ENCODE peak calls at places on chromosomes 16 and 17, in ten cellular contexts. I is lower lobe of right lung; F is cardiac fibroblast; E is CD8-positive, alpha-beta memory T cell; Q is CD8-positive, alpha-beta T cell; Y is naive thymus-derived CD4-positive, alpha-beta T cell; T is spleen; U is IMR-90; P is left ventricle myocardium inferior; W is foreskin fibroblast. R is an unnamed sample.

GRCh38 chr17:49898547-49899490 is 51.0 kb upstream of the TAC4 start:
- DNase-seq in T (no peak), P (no peak), F (peak; percentile 5), U (no peak), Y (no peak), W (no peak), I (no peak), E (no peak), Q (no peak), R (peak; percentile 92)

GRCh38 chr17:4232168-4232813 is 31.5 kb downstream of the ANKFY1 start:
- DNase-seq in Q (no peak), W (peak; percentile 85), T (no peak), F (peak; percentile 78), Y (peak; percentile 7), U (peak; percentile 74), I (no peak), E (no peak), P (no peak), R (no peak)

GRCh38 chr16:2233872-2234812 is 2.1 kb upstream of the DNASE1L2 start:
- DNase-seq in I (no peak), T (peak; percentile 61), P (no peak), W (no peak), U (no peak), Q (no peak), E (no peak), Y (no peak), F (no peak), R (peak; percentile 51)

GRCh38 chr17:34378664-34379101 is 15.7 kb upstream of the CCL1 start:
- DNase-seq in Y (no peak), E (no peak), U (no peak), T (no peak), I (peak; percentile 60), F (no peak), P (no peak), Q (no peak), W (no peak), R (no peak)

GRCh38 chr16:77599793-77600415 is 122.4 kb upstream of the NUDT7 start:
- DNase-seq in T (no peak), Q (no peak), Y (no peak), W (peak; percentile 51), E (no peak), I (no peak), F (peak; percentile 65), P (no peak), U (peak; percentile 47), R (no peak)

GRCh38 chr17:17090642-17091103 is 48.4 kb downstream of the MPRIP start:
- DNase-seq in I (no peak), W (no peak), P (no peak), U (no peak), E (no peak), F (no peak), T (no peak), Q (no peak), Y (no peak), R (no peak)

GRCh38 chr17:58574025-58574424 is 59.6 kb upstream of the MTMR4 start:
- DNase-seq in Q (no peak), E (no peak), T (no peak), P (no peak), U (no peak), Y (no peak), F (no peak), W (no peak), I (no peak), R (no peak)

GRCh38 chr16:66913711-66914110 is 5.0 kb downstream of the CDH16 start:
- DNase-seq in Y (no peak), E (no peak), F (no peak), U (no peak), P (no peak), Q (no peak), T (no peak), I (no peak), W (no peak), R (no peak)

GRCh38 chr16:48261569-48261968 is 14.2 kb upstream of the ABCC11 start:
- DNase-seq in T (no peak), P (no peak), W (no peak), E (no peak), Q (no peak), U (no peak), I (no peak), Y (no peak), F (no peak), R (no peak)

GRCh38 chr17:57486978-57487377 is 230.7 kb downstream of the MSI2 start:
- DNase-seq in T (no peak), F (no peak), I (no peak), Y (no peak), E (no peak), P (no peak), Q (no peak), W (no peak), U (no peak), R (no peak)

GRCh38 chr16:67846063-67846319 is 742 bp upstream of the NUTF2 start:
- DNase-seq in Y (no peak), W (no peak), E (no peak), F (no peak), P (no peak), U (no peak), Q (no peak), T (no peak), I (no peak), R (no peak)

GRCh38 chr17:77101521-77102410 is 39.0 kb upstream of the SEC14L1 start:
- DNase-seq in Y (no peak), Q (no peak), T (no peak), E (no peak), I (no peak), F (no peak), P (no peak), W (no peak), U (no peak), R (no peak)

DNA sequence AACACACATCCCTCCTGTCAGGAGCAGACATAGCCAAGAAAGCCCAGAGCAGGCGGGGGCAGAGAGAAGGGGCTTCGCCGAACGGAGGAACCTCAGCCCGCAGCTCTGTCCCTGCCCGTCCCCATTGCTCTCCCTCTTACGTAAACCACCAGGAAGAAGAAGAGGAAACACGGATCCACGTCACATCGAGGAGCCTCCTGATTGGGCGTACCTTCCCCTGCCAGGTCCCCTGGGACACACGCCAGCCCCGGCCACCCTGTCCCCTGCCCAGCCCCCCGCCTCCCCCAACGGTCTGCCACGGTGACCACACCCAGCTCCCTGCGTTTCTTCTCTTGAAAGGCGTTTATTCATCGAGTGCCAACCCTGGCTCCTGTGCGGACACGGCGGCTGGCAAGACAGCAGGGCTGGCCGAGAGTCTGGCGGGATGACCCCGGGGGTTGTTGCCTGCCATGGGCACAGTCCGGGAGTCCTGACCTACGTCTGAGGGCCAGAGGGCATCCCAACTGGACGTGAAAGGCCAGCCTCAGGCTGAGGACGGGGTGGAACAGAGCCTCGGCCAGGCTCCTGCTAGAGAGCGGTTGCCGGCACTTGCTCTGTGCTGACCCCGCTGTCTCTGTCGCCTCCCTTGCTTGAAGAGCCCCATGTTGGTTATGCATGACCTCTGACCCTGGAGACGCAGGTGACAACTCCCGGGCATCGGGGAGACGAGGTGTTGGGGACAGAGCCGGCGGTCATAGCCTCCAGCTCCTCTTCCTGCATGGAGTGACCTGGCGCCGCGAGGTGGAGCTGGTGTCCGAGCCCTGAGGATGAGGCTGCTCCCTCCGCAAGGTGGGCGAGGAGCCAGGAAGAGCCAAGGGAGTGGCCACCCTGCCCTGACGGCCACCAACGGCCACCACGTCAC is 40.6 kb upstream of the ACSF3 start:
- DNase-seq in I (no peak), F (no peak), W (no peak), Q (no peak), U (peak; percentile 2), E (no peak), P (no peak), T (no peak), Y (no peak), R (no peak)
- H3K4me3 ChIP-seq in I (peak overlapping the region; percentile 21), F (no peak overlapping the region), W (no peak overlapping the region), Q (no peak overlapping the region), U (peak overlapping the region; percentile 26), E (no peak overlapping the region), P (no peak overlapping the region), T (peak overlapping the region; percentile 22), Y (no peak overlapping the region), R (no peak overlapping the region)

GRCh38 chr17:62703776-62704380 is 76.4 kb downstream of the MRC2 start:
- DNase-seq in E (peak; percentile 72), F (peak; percentile 56), Q (peak; percentile 65), U (peak; percentile 53), I (peak; percentile 87), W (peak; percentile 89), T (peak; percentile 95), P (peak; percentile 77), Y (peak; percentile 70), R (peak; percentile 93)

GRCh38 chr17:62704381-62704971 is 77.0 kb downstream of the MRC2 start:
- DNase-seq in P (no peak), Q (no peak), T (peak; percentile 76), Y (no peak), F (peak; percentile 67), U (peak; percentile 35), I (no peak), E (no peak), W (peak; percentile 76), R (peak; percentile 68)

GRCh38 chr17:62705781-62706597 is 78.5 kb downstream of the MRC2 start:
- DNase-seq in T (peak; percentile 75), U (peak; percentile 47), Q (no peak), Y (no peak), I (no peak), E (no peak), F (peak; percentile 36), P (no peak), W (peak; percentile 69), R (peak; percentile 69)

GRCh38 chr17:62706598-62707424 is 79.3 kb downstream of the MRC2 start:
- DNase-seq in T (peak; percentile 68), W (no peak), F (no peak), P (no peak), Q (no peak), Y (no peak), E (no peak), I (no peak), U (no peak), R (no peak)

DNA sequence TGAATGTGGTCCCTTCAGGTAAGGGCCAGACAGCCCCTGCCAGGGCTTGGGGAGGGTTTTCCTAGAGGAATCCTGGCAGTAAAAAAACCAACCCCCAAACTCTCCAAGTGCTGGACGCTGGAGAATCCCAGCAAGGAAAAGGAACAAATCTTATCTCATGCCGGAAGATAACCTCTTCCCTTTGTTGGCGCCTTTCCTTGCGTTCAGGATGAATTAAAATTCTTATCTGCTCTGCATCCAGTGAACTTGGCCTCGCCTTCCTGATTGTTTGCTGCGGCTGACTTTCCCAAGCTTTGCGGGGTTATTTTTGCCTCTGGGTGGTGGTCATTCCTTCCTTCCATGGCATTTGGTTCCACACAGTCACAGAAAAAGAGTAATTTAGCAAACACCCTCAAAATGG is 77.6 kb downstream of the MRC2 start:
- DNase-seq in Q (no peak), E (no peak), F (no peak), I (no peak), W (peak; percentile 49), U (no peak), P (no peak), Y (no peak), T (peak; percentile 40), R (no peak)
- H3K4me3 ChIP-seq in Q (no peak overlapping the region), E (no peak overlapping the region), F (peak overlapping the region; percentile 22), I (peak overlapping the region; percentile 79), W (peak overlapping the region; percentile 61), U (peak overlapping the region; percentile 81), P (peak overlapping the region; percentile 78), Y (no peak overlapping the region), T (peak overlapping the region; percentile 60), R (peak overlapping the region; percentile 59)

GRCh38 chr16:49504626-49505025 is 131.0 kb downstream of the C16orf78 start:
- DNase-seq in T (peak; percentile 56), I (no peak), Q (no peak), P (no peak), W (no peak), F (no peak), U (no peak), E (no peak), Y (no peak), R (no peak)
- H3K4me3 ChIP-seq in T (no peak overlapping the region), I (no peak overlapping the region), Q (no peak overlapping the region), P (no peak overlapping the region), W (no peak overlapping the region), F (no peak overlapping the region), U (no peak overlapping the region), E (no peak overlapping the region), Y (no peak overlapping the region), R (no peak overlapping the region)

GRCh38 chr17:38453951-38454421 is 25.7 kb downstream of the ARHGAP23 start:
- DNase-seq in E (no peak), W (peak; percentile 83), Q (no peak), U (peak; percentile 38), F (peak; percentile 51), P (no peak), T (no peak), I (no peak), Y (no peak), R (peak; percentile 78)
- H3K4me3 ChIP-seq in E (no peak overlapping the region), W (peak overlapping the region; percentile 57), Q (no peak overlapping the region), U (peak overlapping the region; percentile 65), F (peak overlapping the region; percentile 66), P (peak overlapping the region; percentile 69), T (peak overlapping the region; percentile 42), I (peak overlapping the region; percentile 50), Y (no peak overlapping the region), R (peak overlapping the region; percentile 48)